ENCODE peak calls at places on chromosomes 12 and 14, in five cellular contexts. X is heart left ventricle, E is endothelial cell, Z is GM12865, Q is hepatocyte. O is an unnamed sample.
A peak's percentile ranks its signal among the peaks of the same experiment; 100 is the strongest.

GRCh38 chr12:8572507-8572906 is 31.8 kb upstream of the CLEC4E start:
- DNase-seq in E (no peak), X (no peak), Q (no peak), Z (no peak), O (no peak)

GRCh38 chr12:47223848-47224213 is 144.1 kb upstream of the AMIGO2 start:
- DNase-seq in Z (no peak), Q (peak; percentile 64), E (peak; percentile 12), X (no peak), O (peak; percentile 32)

GRCh38 chr12:126773012-126773411 is 1494.0 kb upstream of the TMEM132C start:
- DNase-seq in Z (peak; percentile 9), Q (no peak), X (no peak), E (no peak), O (no peak)

GRCh38 chr12:57134949-57135348 is 6.7 kb downstream of the LRP1 start:
- DNase-seq in E (no peak), X (no peak), Z (no peak), Q (no peak), O (no peak)

GRCh38 chr14:29236848-29237247 is 470.3 kb downstream of the FOXG1 start:
- DNase-seq in X (no peak), Z (no peak), E (no peak), Q (no peak), O (no peak)

GRCh38 chr14:23447634-23448353 is 12.3 kb upstream of the MYH7 start:
- DNase-seq in Z (no peak), Q (peak; percentile 65), E (no peak), X (no peak), O (peak; percentile 44)

GRCh38 chr14:77039285-77040058 is 11.0 kb upstream of the IRF2BPL start:
- DNase-seq in X (no peak), Z (peak; percentile 50), Q (peak; percentile 73), E (no peak), O (no peak)

GRCh38 chr12:21618566-21618965 is 13.9 kb upstream of the GYS2 start:
- DNase-seq in X (no peak), Q (no peak), Z (no peak), E (no peak), O (no peak)

GRCh38 chr12:4539167-4539870 is 629 bp downstream of the RAD51AP1 start:
- DNase-seq in Z (no peak), Q (no peak), X (no peak), E (no peak), O (no peak)

GRCh38 chr14:91417983-91418386 is 365 bp upstream of the CCDC88C start:
- DNase-seq in Z (peak; percentile 85), Q (peak; percentile 78), E (peak; percentile 56), X (no peak), O (peak; percentile 68)

GRCh38 chr12:15472036-15472435 is 149.7 kb downstream of the PTPRO start:
- DNase-seq in Q (peak; percentile 11), X (no peak), E (no peak), Z (no peak), O (peak; percentile 2)

GRCh38 chr12:92796650-92797049 is 93.9 kb downstream of the PLEKHG7 start:
- DNase-seq in E (no peak), Z (no peak), Q (no peak), X (no peak), O (no peak)

GRCh38 chr14:68663385-68664076 is 129.3 kb downstream of the ZFP36L1 start:
- DNase-seq in Z (peak; percentile 84), X (no peak), Q (no peak), E (no peak), O (no peak)

GRCh38 chr12:117097159-117097558 is 2.1 kb downstream of the TESC start:
- DNase-seq in E (no peak), X (no peak), Z (no peak), Q (no peak), O (peak; percentile 56)

GRCh38 chr12:69247253-69248018 is 8.1 kb downstream of the CPSF6 start:
- DNase-seq in Q (no peak), Z (no peak), X (no peak), E (no peak), O (no peak)

GRCh38 chr12:130526813-130527212 is 189.1 kb downstream of the PIWIL1 start:
- DNase-seq in Q (peak; percentile 64), X (no peak), Z (no peak), E (peak; percentile 52), O (no peak)

GRCh38 chr12:131102493-131102931 is 148.8 kb downstream of the ADGRD1 start:
- DNase-seq in X (peak; percentile 14), E (no peak), Z (no peak), Q (no peak), O (no peak)

GRCh38 chr12:104220931-104221330 is 5.4 kb downstream of the TXNRD1 start:
- DNase-seq in X (no peak), E (no peak), Z (no peak), Q (no peak), O (no peak)

GRCh38 chr14:64234877-64235651 is 59.1 kb downstream of the ESR2 start:
- DNase-seq in X (no peak), E (no peak), Q (no peak), Z (peak; percentile 51), O (no peak)

GRCh38 chr12:123011701-123012100 is 31.2 kb downstream of the ARL6IP4 start:
- DNase-seq in E (no peak), Z (no peak), X (no peak), Q (no peak), O (no peak)

GRCh38 chr12:2389079-2389790 is 336.4 kb downstream of the CACNA1C start:
- DNase-seq in X (no peak), Q (no peak), E (no peak), Z (no peak), O (no peak)

GRCh38 chr12:96431067-96431466 is 30.8 kb upstream of the CDK17 start:
- DNase-seq in E (no peak), Q (no peak), Z (no peak), X (no peak), O (no peak)

GRCh38 chr12:48969847-48970701 is 1.5 kb downstream of the WNT10B start:
- DNase-seq in E (no peak), Z (no peak), Q (peak; percentile 69), X (no peak), O (no peak)
- TF ChIP-seq CTCF in E (no peak), Z (no peak), Q (peak; percentile 16), X (no peak), O (no peak)

DNA sequence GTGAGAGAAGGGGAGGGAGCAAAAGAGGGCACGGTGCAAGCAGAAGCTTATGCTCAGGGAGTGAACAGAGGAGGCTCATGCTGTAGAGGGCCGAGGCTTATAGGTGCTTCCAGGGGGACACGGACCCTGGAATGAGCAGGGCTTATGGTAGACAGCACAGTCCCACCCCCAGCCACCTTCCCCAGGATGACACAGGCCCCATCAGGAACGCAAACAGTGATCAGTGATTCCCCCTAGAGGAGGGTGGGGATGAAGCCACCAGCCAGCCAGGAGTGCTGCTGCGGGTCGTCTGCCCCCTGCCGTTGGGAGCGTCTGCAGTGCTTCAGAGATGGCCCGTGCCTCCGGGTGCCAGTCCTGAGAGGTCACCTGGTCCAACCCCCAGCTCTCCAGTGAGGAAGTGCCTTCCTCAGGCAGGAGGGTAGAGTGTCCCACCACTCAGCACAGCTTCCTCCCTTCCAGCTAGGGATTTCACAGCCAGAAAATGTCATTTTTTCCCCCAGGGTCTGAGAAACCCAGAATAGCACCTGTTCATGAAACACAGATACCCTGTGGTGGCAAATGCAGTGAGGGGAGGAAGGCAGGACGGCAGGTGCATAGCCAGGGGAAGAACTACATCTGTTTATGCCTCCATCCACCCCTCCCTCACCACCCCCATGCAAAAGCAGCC is 60.7 kb downstream of the SLC6A12 start:
- DNase-seq in X (peak; percentile 60), Z (peak; percentile 75), E (peak; percentile 86), Q (peak; percentile 89), O (peak; percentile 81)
- TF ChIP-seq CTCF in X (peak; percentile 62), Z (peak; percentile 87), E (peak; percentile 47), Q (peak; percentile 89), O (peak; percentile 84)

DNA sequence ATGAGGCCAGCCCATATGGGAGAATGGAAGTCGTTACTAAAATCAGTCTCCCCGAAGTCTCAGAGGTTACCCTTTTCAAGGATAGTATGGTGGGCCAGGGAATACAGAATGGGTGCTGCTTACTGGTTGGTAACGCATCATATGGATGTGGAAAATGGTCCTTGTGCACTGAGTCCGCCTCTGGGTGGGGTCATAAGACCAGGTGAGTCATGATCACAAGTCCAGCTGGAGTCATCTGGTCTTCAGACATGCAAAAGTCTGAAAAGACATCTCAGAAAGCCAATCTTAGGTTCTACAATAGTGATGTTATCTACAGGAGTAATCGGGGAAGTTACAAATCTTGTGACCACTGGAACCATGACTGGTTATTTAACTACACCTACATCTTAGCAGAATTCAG is 71.9 kb upstream of the TCL1B start:
- DNase-seq in Q (peak; percentile 39), E (no peak), X (no peak), Z (peak; percentile 67), O (no peak)
- TF ChIP-seq CTCF in Q (peak; percentile 9), E (no peak), X (no peak), Z (peak; percentile 26), O (no peak)

GRCh38 chr14:100028990-100029677 is 36.1 kb upstream of the EVL start:
- DNase-seq in E (no peak), Z (no peak), X (no peak), Q (no peak), O (no peak)
- TF ChIP-seq CTCF in E (no peak), Z (no peak), X (no peak), Q (no peak), O (peak; percentile 20)

GRCh38 chr14:30607156-30607780 is 14.9 kb upstream of the SCFD1 start:
- DNase-seq in Q (no peak), E (no peak), X (no peak), Z (no peak), O (no peak)

GRCh38 chr14:30608533-30609006 is 13.5 kb upstream of the SCFD1 start:
- DNase-seq in Q (peak; percentile 53), E (no peak), Z (no peak), X (no peak), O (peak; percentile 64)

GRCh38 chr14:30614155-30614554 is 8.0 kb upstream of the SCFD1 start:
- DNase-seq in X (no peak), Q (no peak), Z (no peak), E (no peak), O (no peak)

GRCh38 chr14:30610719-30611388 is 11.3 kb upstream of the SCFD1 start:
- DNase-seq in Q (peak; percentile 50), Z (peak; percentile 27), X (peak; percentile 39), E (peak; percentile 33), O (peak; percentile 66)
- TF ChIP-seq CTCF in Q (peak; percentile 34), Z (no peak), X (peak; percentile 35), E (no peak), O (no peak)

GRCh38 chr12:53327435-53328042 is 6.1 kb upstream of the AAAS start:
- DNase-seq in Z (no peak), X (no peak), Q (no peak), E (no peak), O (peak; percentile 18)

GRCh38 chr12:53326460-53327185 is 5.2 kb upstream of the AAAS start:
- DNase-seq in X (no peak), Q (no peak), Z (peak; percentile 27), E (no peak), O (no peak)

GRCh38 chr12:53325539-53326061 is 4.2 kb upstream of the AAAS start:
- DNase-seq in Q (no peak), Z (peak; percentile 18), X (no peak), E (peak; percentile 56), O (peak; percentile 31)

GRCh38 chr12:53324779-53325538 is 3.5 kb upstream of the AAAS start:
- DNase-seq in Q (peak; percentile 95), E (peak; percentile 88), X (peak; percentile 94), Z (peak; percentile 95), O (peak; percentile 87)

DNA sequence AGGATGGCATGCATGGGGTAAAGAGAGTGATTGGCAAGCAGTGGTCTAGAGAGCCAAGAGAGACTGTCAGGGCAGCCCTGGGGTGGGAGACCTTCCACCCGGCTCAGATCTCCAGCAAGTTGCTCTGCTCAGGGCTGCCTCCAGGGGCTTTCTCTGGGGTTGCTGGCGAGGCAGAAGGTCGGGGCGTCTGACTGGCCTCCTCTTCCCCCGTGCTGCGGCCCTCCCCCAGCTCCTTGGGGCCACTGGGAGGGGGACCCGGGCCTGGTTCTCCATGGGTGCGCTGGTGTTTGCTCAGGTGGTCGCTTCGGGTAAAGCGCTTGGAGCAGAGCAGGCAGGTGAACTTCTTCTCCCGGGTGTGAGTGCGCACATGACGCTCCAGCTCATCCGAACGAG is 6.6 kb upstream of the AAAS start:
- DNase-seq in Z (no peak), Q (no peak), X (no peak), E (peak; percentile 41), O (no peak)
- TF ChIP-seq CTCF in Z (peak; percentile 11), Q (no peak), X (no peak), E (no peak), O (no peak)